ENCODE peak calls at places on chromosomes 13 and 19, in five cellular contexts. U is adrenal gland, V is GM23338, J is IMR-90, L is MM.1S. W is an unnamed sample.
A peak's percentile ranks its signal among the peaks of the same experiment; 100 is the strongest.

GRCh38 chr13:113930711-113931637 is 42.9 kb downstream of the C13orf46 start:
- DNase-seq in U (no peak), V (no peak), J (no peak), L (peak; percentile 78), W (no peak)

GRCh38 chr19:44553478-44554171 is 24.1 kb upstream of the CEACAM20 start:
- DNase-seq in U (no peak), V (no peak), J (no peak), L (no peak), W (no peak)

GRCh38 chr19:44109458-44109857 is 3.7 kb upstream of the ZNF225 start:
- DNase-seq in U (no peak), V (no peak), J (no peak), L (no peak), W (no peak)

GRCh38 chr19:53328967-53329366 is 4.6 kb upstream of the ZNF845 start:
- DNase-seq in U (peak; percentile 41), V (peak; percentile 75), J (peak; percentile 4), L (no peak), W (peak; percentile 17)

GRCh38 chr13:94548382-94549240 is 47.3 kb downstream of the TGDS start:
- DNase-seq in U (peak; percentile 53), V (peak; percentile 80), J (peak; percentile 29), L (peak; percentile 80), W (peak; percentile 59)

GRCh38 chr13:20426766-20427448 is 98.8 kb downstream of the CRYL1 start:
- DNase-seq in U (no peak), V (no peak), J (peak; percentile 32), L (no peak), W (no peak)

GRCh38 chr19:7673995-7674667 is 2.8 kb upstream of the MCEMP1 start:
- DNase-seq in U (peak; percentile 51), V (peak; percentile 87), J (peak; percentile 45), L (peak; percentile 66), W (peak; percentile 77)

GRCh38 chr13:72852207-72852606 is 70.3 kb downstream of the PIBF1 start:
- DNase-seq in U (no peak), V (no peak), J (no peak), L (no peak), W (no peak)

GRCh38 chr13:73465629-73465974 is 406.8 kb downstream of the KLF5 start:
- DNase-seq in U (no peak), V (no peak), J (peak; percentile 42), L (no peak), W (peak; percentile 14)

GRCh38 chr19:55585658-55586339 is 5.2 kb upstream of the ZNF579 start:
- DNase-seq in U (peak; percentile 83), V (peak; percentile 90), J (peak; percentile 63), L (no peak), W (peak; percentile 71)

GRCh38 chr19:54341295-54341694 is 2.3 kb upstream of the LILRA4 start:
- DNase-seq in U (no peak), V (peak; percentile 38), J (no peak), L (no peak), W (no peak)

GRCh38 chr13:73972503-73972902 is 161.7 kb downstream of the KLF12 start:
- DNase-seq in U (peak; percentile 25), V (no peak), J (no peak), L (no peak), W (no peak)

GRCh38 chr13:110305949-110306339 is 1.0 kb downstream of the COL4A1 start:
- DNase-seq in U (no peak), V (no peak), J (no peak), L (no peak), W (no peak)

GRCh38 chr13:26707122-26708006 is 53.2 kb downstream of the GPR12 start:
- DNase-seq in U (peak; percentile 57), V (peak; percentile 91), J (peak; percentile 58), L (peak; percentile 23), W (no peak)

GRCh38 chr13:98476106-98476505 is 100.8 kb downstream of the STK24 start:
- DNase-seq in U (no peak), V (peak; percentile 80), J (no peak), L (no peak), W (no peak)

GRCh38 chr13:75861786-75862185 is 225.7 kb downstream of the LMO7 start:
- DNase-seq in U (no peak), V (no peak), J (peak; percentile 78), L (no peak), W (no peak)

GRCh38 chr19:23561341-23561740 is 125.7 kb downstream of the ZNF675 start:
- DNase-seq in U (no peak), V (no peak), J (no peak), L (no peak), W (no peak)

GRCh38 chr13:73341748-73342147 is 282.9 kb downstream of the KLF5 start:
- DNase-seq in U (no peak), V (peak; percentile 41), J (peak; percentile 44), L (no peak), W (no peak)

GRCh38 chr13:114226088-114226487 is 8.6 kb upstream of the CDC16 start:
- DNase-seq in U (no peak), V (no peak), J (no peak), L (peak; percentile 19), W (no peak)

GRCh38 chr19:33175886-33176669 is 18.1 kb upstream of the LRP3 start:
- DNase-seq in U (no peak), V (no peak), J (peak; percentile 30), L (peak; percentile 12), W (no peak)

GRCh38 chr19:4052993-4053422 is 13.7 kb downstream of the ZBTB7A start:
- DNase-seq in U (no peak), V (no peak), J (no peak), L (no peak), W (peak; percentile 76)

GRCh38 chr19:4054471-4055208 is 12.1 kb downstream of the ZBTB7A start:
- DNase-seq in U (no peak), V (peak; percentile 1), J (no peak), L (no peak), W (no peak)

GRCh38 chr19:4053423-4054324 is 13.0 kb downstream of the ZBTB7A start:
- DNase-seq in U (no peak), V (no peak), J (no peak), L (no peak), W (peak; percentile 70)

GRCh38 chr19:4052114-4052992 is 14.3 kb downstream of the ZBTB7A start:
- DNase-seq in U (peak; percentile 92), V (no peak), J (peak; percentile 20), L (no peak), W (peak; percentile 94)

GRCh38 chr19:4055209-4055552 is 11.5 kb downstream of the ZBTB7A start:
- DNase-seq in U (no peak), V (no peak), J (no peak), L (no peak), W (no peak)
- H3K4me1 ChIP-seq in U (peaks cover 51% of the 10 kb centered on the region), V (peaks cover under 1% of the 10 kb centered on the region), J (peaks cover 40% of the 10 kb centered on the region), L (no peaks in the 10 kb centered on the region), W (peaks cover 85% of the 10 kb centered on the region)

DNA sequence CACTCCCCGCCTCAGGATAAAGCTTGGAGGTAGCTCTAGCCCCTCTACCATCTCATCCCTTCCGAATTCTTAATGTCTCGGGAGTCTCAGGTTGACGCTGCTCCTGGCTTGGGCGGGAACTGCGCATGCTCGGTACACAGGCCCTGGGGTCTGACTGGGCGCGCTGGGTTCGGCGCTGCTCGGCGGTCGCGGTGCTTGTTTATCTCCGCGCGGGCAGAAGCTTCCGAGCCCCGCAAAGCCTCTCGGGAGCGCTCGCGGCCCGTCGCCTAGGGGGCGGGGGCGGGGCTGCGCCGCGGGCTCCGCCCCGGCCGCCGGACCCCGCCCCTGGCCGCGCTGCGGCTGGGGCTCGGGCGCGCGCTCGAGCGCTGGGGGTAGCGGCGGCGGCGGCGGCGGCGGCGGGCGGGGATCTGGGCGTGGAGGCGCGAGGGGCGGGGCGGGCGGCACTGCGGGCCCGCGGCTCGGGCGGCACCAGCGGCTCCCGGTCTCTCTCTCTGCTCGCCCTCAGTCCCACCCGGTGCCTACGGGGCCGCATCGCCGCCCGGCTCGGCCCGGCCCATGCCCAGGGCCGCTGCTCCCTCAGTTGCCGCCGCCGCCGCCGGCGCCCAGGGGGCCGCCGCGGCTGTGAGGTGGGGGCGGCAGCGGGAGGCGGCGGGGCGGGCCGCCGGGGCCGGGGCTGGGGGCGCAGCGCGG is at the start of gene RAP2A:
- DNase-seq in U (peak; percentile 94), V (peak; percentile 89), J (peak; percentile 91), L (peak; percentile 94), W (peak; percentile 91)
- TF ChIP-seq CTCF in U (peak; percentile 3), V (peak; percentile 4), J (no peak), L (no peak), W (no peak)

GRCh38 chr19:4342421-4343055 is 824 bp upstream of the MPND start:
- DNase-seq in U (peak; percentile 99), V (peak; percentile 100), J (peak; percentile 100), L (peak; percentile 100), W (peak; percentile 96)

GRCh38 chr19:4337906-4338440 is 654 bp downstream of the STAP2 start:
- DNase-seq in U (peak; percentile 70), V (peak; percentile 51), J (no peak), L (no peak), W (peak; percentile 62)

GRCh38 chr19:4334929-4335833 is 3.4 kb downstream of the STAP2 start:
- DNase-seq in U (no peak), V (no peak), J (no peak), L (no peak), W (no peak)

GRCh38 chr19:4343056-4343844 is at the start of gene MPND:
- DNase-seq in U (peak; percentile 88), V (peak; percentile 93), J (peak; percentile 64), L (peak; percentile 93), W (peak; percentile 95)

DNA sequence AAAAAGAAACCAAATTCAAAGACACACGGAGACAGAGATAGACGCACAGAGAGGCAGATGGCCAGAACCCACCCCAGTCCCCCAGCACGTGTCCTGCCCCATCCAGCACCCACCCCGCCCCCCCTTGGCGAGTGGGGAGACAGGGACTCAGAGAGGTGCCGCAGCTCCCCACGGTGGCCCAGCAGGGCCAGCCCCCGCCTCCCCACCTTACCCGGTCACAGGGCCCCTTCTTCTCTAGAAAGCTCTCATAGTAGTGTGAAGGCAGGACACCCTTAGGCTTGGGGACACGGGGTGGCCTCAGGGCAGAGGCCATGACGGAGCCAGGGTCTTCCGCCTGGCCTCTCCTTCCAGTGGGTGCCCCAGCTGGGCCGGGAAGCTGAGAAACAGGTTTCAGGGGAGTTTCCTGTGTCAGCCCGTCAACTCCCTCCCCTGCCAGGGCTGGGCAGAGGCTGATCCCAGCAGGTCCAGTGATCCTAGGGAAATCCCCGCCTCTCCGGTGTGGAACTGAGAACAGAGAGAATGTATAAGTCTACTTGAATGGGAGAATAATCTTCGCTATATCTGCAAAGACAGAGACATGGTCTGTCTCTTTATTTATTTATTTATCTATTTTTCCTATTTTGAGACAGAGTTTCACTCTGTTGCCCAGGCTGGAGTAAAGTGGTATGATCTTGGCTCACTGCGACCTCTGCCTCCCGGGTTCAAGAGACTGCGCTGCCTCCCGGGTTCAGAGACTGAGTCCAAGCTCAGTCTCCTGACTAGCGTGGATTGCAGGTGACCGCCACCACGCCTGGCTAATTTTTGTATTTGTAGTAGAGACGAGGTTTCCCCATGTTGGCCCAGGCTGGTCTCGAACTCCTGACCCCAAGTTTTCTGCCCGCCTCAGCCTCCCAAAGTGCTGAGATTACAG is at the start of gene STAP2:
- DNase-seq in U (peak; percentile 66), V (peak; percentile 80), J (no peak), L (peak; percentile 36), W (peak; percentile 88)
- H3K27ac ChIP-seq in U (peak within 1 kb of the TSS; percentile 79), V (peak within 1 kb of the TSS; percentile 80), J (peak within 1 kb of the TSS; percentile 0), L (peak within 1 kb of the TSS; percentile 25), W (peak within 1 kb of the TSS; percentile 87)

DNA sequence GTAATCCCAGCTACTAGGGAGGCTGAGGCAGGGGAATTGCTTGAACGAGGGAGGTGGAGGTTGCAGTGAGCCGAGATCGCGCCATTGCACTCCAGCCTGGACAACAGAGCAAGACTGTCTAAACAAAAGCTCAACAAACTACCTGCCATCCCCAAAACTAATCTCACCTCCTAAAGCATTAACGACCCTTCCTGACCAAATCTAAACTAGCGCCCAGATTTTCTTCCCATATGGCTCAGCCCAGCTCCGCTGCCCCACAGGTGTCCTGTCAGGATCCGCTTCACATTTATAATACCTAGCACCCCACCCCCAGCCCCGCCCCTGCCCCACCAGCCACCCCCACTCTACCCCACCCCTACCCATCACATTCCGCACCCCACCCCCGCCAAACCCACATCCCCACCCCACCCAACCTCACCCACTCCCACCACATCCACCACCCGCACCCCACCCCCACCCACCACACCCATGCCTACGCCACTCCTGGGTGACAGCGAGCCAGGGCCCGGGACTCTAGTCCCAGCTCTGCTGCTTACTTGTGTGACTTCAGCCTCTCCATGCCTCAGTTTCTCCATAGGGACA is 599 bp downstream of the C19orf12 start:
- DNase-seq in U (no peak), V (no peak), J (no peak), L (no peak), W (no peak)
- H3K4me1 ChIP-seq in U (peaks cover 26% of the 10 kb centered on the region), V (peaks cover 25% of the 10 kb centered on the region), J (peaks cover 6% of the 10 kb centered on the region), L (no peaks in the 10 kb centered on the region), W (peaks cover 16% of the 10 kb centered on the region)